ENCODE peak calls at places on chromosomes 1 and 21, in five cellular contexts. One of them, this sample, is unnamed.

GRCh38 chr1:36717431-36717830 is 234.7 kb upstream of the CSF3R start:
- DNase-seq in spleen: no peak
- DNase-seq in pancreas: no peak
- DNase-seq in psoas muscle: no peak
- DNase-seq in tibial nerve: no peak
- DNase-seq in this sample: no peak

GRCh38 chr1:66436378-66437135 is 97.4 kb upstream of the SGIP1 start:
- DNase-seq in spleen: no peak
- DNase-seq in pancreas: no peak
- DNase-seq in psoas muscle: no peak
- DNase-seq in tibial nerve: no peak
- DNase-seq in this sample: peak

GRCh38 chr1:153466908-153467307 is 6.5 kb upstream of the S100A7 start:
- DNase-seq in spleen: no peak
- DNase-seq in pancreas: no peak
- DNase-seq in psoas muscle: no peak
- DNase-seq in tibial nerve: no peak
- DNase-seq in this sample: no peak

GRCh38 chr1:89615676-89616598 is 17.0 kb upstream of the LRRC8C start:
- DNase-seq in spleen: no peak
- DNase-seq in pancreas: no peak
- DNase-seq in psoas muscle: no peak
- DNase-seq in tibial nerve: no peak
- DNase-seq in this sample: no peak

GRCh38 chr1:99767996-99768524 is 1.6 kb upstream of the FRRS1 start:
- DNase-seq in spleen: no peak
- DNase-seq in pancreas: no peak
- DNase-seq in psoas muscle: no peak
- DNase-seq in tibial nerve: no peak
- DNase-seq in this sample: no peak

GRCh38 chr1:204523605-204524215 is 7.5 kb downstream of the MDM4 start:
- DNase-seq in spleen: no peak
- DNase-seq in pancreas: no peak
- DNase-seq in psoas muscle: no peak
- DNase-seq in tibial nerve: no peak
- DNase-seq in this sample: no peak

GRCh38 chr1:66335859-66336640 is 197.9 kb upstream of the SGIP1 start:
- DNase-seq in spleen: peak
- DNase-seq in pancreas: no peak
- DNase-seq in psoas muscle: peak
- DNase-seq in tibial nerve: peak
- DNase-seq in this sample: peak

GRCh38 chr21:42107881-42108553 is 36.9 kb downstream of the UMODL1 start:
- DNase-seq in spleen: peak
- DNase-seq in pancreas: peak
- DNase-seq in psoas muscle: peak
- DNase-seq in tibial nerve: no peak
- DNase-seq in this sample: peak

GRCh38 chr1:66764994-66765578 is 12.8 kb downstream of the DYNLT5 start:
- DNase-seq in spleen: no peak
- DNase-seq in pancreas: peak
- DNase-seq in psoas muscle: no peak
- DNase-seq in tibial nerve: peak
- DNase-seq in this sample: no peak

GRCh38 chr1:89540406-89540970 is 15.9 kb downstream of the LRRC8B start:
- DNase-seq in spleen: no peak
- DNase-seq in pancreas: no peak
- DNase-seq in psoas muscle: no peak
- DNase-seq in tibial nerve: no peak
- DNase-seq in this sample: no peak

GRCh38 chr21:42219606-42220137 is 732 bp downstream of the ABCG1 start:
- DNase-seq in spleen: peak
- DNase-seq in pancreas: no peak
- DNase-seq in psoas muscle: peak
- DNase-seq in tibial nerve: no peak
- DNase-seq in this sample: no peak

GRCh38 chr1:230581446-230582079 is 60.7 kb upstream of the COG2 start:
- DNase-seq in spleen: no peak
- DNase-seq in pancreas: no peak
- DNase-seq in psoas muscle: no peak
- DNase-seq in tibial nerve: no peak
- DNase-seq in this sample: no peak

GRCh38 chr1:8516278-8516777 is 198.4 kb downstream of the SLC45A1 start:
- DNase-seq in spleen: no peak
- DNase-seq in pancreas: no peak
- DNase-seq in psoas muscle: no peak
- DNase-seq in tibial nerve: no peak
- DNase-seq in this sample: no peak

GRCh38 chr1:64686828-64687724 is 57.8 kb upstream of the RAVER2 start:
- DNase-seq in spleen: no peak
- DNase-seq in pancreas: peak
- DNase-seq in psoas muscle: no peak
- DNase-seq in tibial nerve: no peak
- DNase-seq in this sample: no peak

GRCh38 chr1:56484695-56485094 is 94.7 kb downstream of the PLPP3 start:
- DNase-seq in spleen: no peak
- DNase-seq in pancreas: no peak
- DNase-seq in psoas muscle: no peak
- DNase-seq in tibial nerve: no peak
- DNase-seq in this sample: no peak

GRCh38 chr1:197486948-197487347 is 218.9 kb downstream of the CRB1 start:
- DNase-seq in spleen: no peak
- DNase-seq in pancreas: peak
- DNase-seq in psoas muscle: no peak
- DNase-seq in tibial nerve: no peak
- DNase-seq in this sample: no peak

GRCh38 chr1:186633101-186633500 is 47.1 kb downstream of the PTGS2 start:
- DNase-seq in spleen: no peak
- DNase-seq in pancreas: no peak
- DNase-seq in psoas muscle: no peak
- DNase-seq in tibial nerve: no peak
- DNase-seq in this sample: no peak

GRCh38 chr1:176206961-176207902 is at the start of gene COP1:
- DNase-seq in spleen: peak
- DNase-seq in pancreas: peak
- DNase-seq in psoas muscle: peak
- DNase-seq in tibial nerve: peak
- DNase-seq in this sample: peak

GRCh38 chr1:231040019-231040799 is at the start of gene FAM89A:
- DNase-seq in spleen: peak
- DNase-seq in pancreas: peak
- DNase-seq in psoas muscle: peak
- DNase-seq in tibial nerve: peak
- DNase-seq in this sample: peak

GRCh38 chr1:89254658-89255287 is 17.9 kb downstream of the GBP5 start:
- DNase-seq in spleen: no peak
- DNase-seq in pancreas: no peak
- DNase-seq in psoas muscle: no peak
- DNase-seq in tibial nerve: no peak
- DNase-seq in this sample: no peak

GRCh38 chr1:245390975-245391374 is 236.2 kb downstream of the KIF26B start:
- DNase-seq in spleen: no peak
- DNase-seq in pancreas: no peak
- DNase-seq in psoas muscle: no peak
- DNase-seq in tibial nerve: no peak
- DNase-seq in this sample: no peak

GRCh38 chr1:37808369-37809319 is 636 bp upstream of the YRDC start:
- DNase-seq in spleen: peak
- DNase-seq in pancreas: peak
- DNase-seq in psoas muscle: peak
- DNase-seq in tibial nerve: no peak
- DNase-seq in this sample: peak

GRCh38 chr1:156624814-156625435 is 5.7 kb downstream of the HAPLN2 start:
- DNase-seq in spleen: no peak
- DNase-seq in pancreas: no peak
- DNase-seq in psoas muscle: no peak
- DNase-seq in tibial nerve: no peak
- DNase-seq in this sample: no peak

GRCh38 chr1:247209306-247209900 is 37.6 kb upstream of the ZNF124 start:
- DNase-seq in spleen: no peak
- DNase-seq in pancreas: no peak
- DNase-seq in psoas muscle: no peak
- DNase-seq in tibial nerve: no peak
- DNase-seq in this sample: no peak

GRCh38 chr1:243732627-243733026 is 117.4 kb downstream of the AKT3 start:
- DNase-seq in spleen: no peak
- DNase-seq in pancreas: no peak
- DNase-seq in psoas muscle: no peak
- DNase-seq in tibial nerve: no peak
- DNase-seq in this sample: no peak

GRCh38 chr1:24567792-24568388 is 12.0 kb downstream of the NCMAP start:
- DNase-seq in spleen: peak
- DNase-seq in pancreas: peak
- DNase-seq in psoas muscle: no peak
- DNase-seq in tibial nerve: no peak
- DNase-seq in this sample: no peak

GRCh38 chr1:226749467-226749866 is 10.4 kb upstream of the ITPKB start:
- DNase-seq in spleen: no peak
- DNase-seq in pancreas: no peak
- DNase-seq in psoas muscle: no peak
- DNase-seq in tibial nerve: no peak
- DNase-seq in this sample: no peak

GRCh38 chr1:55631508-55631907 is 416.3 kb upstream of the USP24 start:
- DNase-seq in spleen: no peak
- DNase-seq in pancreas: no peak
- DNase-seq in psoas muscle: no peak
- DNase-seq in tibial nerve: no peak
- DNase-seq in this sample: no peak

GRCh38 chr1:178407662-178408061 is 89.1 kb downstream of the CLEC20A start:
- DNase-seq in spleen: no peak
- DNase-seq in pancreas: no peak
- DNase-seq in psoas muscle: no peak
- DNase-seq in tibial nerve: no peak
- DNase-seq in this sample: no peak

GRCh38 chr1:116902027-116902426 is 7.7 kb upstream of the PTGFRN start:
- DNase-seq in spleen: no peak
- DNase-seq in pancreas: no peak
- DNase-seq in psoas muscle: no peak
- DNase-seq in tibial nerve: no peak
- DNase-seq in this sample: no peak

GRCh38 chr1:245448858-245449534 is 294.2 kb downstream of the KIF26B start:
- DNase-seq in spleen: no peak
- DNase-seq in pancreas: no peak
- DNase-seq in psoas muscle: no peak
- DNase-seq in tibial nerve: no peak
- DNase-seq in this sample: no peak

DNA sequence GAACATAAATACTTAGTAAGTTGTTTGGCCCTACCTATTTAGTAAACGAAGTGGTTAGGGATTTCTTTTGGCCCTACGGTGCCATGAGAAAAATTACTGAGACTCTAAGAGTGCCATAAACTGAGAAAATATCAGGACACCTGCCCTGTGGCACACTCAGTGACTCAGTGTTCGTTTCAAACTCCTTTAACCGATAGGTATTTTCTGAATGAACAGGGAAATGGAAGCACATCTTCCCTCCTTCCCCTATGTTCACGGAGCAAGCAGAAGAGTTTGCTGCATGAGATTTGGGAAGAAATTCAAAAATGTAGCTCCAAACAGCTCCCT is 134.2 kb downstream of the KAZN start:
- DNase-seq in spleen: no peak
- DNase-seq in pancreas: no peak
- DNase-seq in psoas muscle: no peak
- DNase-seq in tibial nerve: no peak
- DNase-seq in this sample: no peak
- H3K4me3 ChIP-seq in spleen: no peak
- H3K4me3 ChIP-seq in pancreas: no peak
- H3K4me3 ChIP-seq in psoas muscle: no peak
- H3K4me3 ChIP-seq in tibial nerve: no peak
- H3K4me3 ChIP-seq in this sample: peak

GRCh38 chr1:12616709-12617373 is 1.2 kb downstream of the DHRS3 start:
- DNase-seq in spleen: peak
- DNase-seq in pancreas: peak
- DNase-seq in psoas muscle: peak
- DNase-seq in tibial nerve: no peak
- DNase-seq in this sample: no peak

GRCh38 chr1:12615166-12615915 is 2.7 kb downstream of the DHRS3 start:
- DNase-seq in spleen: no peak
- DNase-seq in pancreas: no peak
- DNase-seq in psoas muscle: no peak
- DNase-seq in tibial nerve: no peak
- DNase-seq in this sample: no peak

GRCh38 chr1:12613180-12613579 is 4.8 kb downstream of the DHRS3 start:
- DNase-seq in spleen: no peak
- DNase-seq in pancreas: no peak
- DNase-seq in psoas muscle: no peak
- DNase-seq in tibial nerve: no peak
- DNase-seq in this sample: no peak

GRCh38 chr1:12615916-12616708 is 1.9 kb downstream of the DHRS3 start:
- DNase-seq in spleen: peak
- DNase-seq in pancreas: peak
- DNase-seq in psoas muscle: peak
- DNase-seq in tibial nerve: peak
- DNase-seq in this sample: no peak

DNA sequence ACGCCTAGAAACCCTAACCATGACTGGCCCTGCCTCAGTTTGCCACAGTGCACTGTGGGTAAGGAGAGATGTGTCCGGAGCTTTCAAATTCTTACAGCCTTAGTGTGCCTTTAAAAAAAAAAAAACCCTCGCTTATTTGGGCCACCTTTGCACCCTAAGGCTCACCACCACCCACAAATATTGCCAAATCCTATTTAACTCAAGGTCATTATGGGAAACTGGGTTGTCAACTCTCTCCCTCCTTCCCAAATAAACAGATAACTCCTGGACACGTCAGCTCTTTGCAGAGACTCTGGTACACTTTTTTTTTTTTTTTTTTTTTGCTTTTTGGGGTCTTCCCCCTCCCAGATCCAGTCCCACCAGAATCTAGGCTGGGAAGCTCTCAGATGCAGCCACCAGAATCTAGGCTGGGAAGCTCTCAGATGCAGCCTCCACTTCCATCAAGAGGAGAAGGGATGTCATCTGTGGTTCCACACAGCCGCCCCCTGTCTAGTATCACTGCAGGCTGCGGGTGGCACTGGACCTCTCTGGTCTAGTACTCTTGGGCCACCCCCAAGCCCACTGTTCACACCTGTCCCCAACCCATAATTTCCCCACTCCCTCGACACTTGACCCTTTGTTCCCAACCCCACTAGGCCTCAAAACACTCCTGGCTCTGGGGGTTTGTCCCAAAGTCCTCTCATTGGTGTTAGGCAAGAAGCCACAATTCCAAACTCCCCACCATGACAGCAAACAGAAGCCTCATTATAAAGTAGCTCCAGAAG is 3.4 kb downstream of the DHRS3 start:
- DNase-seq in spleen: no peak
- DNase-seq in pancreas: no peak
- DNase-seq in psoas muscle: no peak
- DNase-seq in tibial nerve: no peak
- DNase-seq in this sample: no peak
- H3K4me3 ChIP-seq in spleen: peak
- H3K4me3 ChIP-seq in pancreas: peak
- H3K4me3 ChIP-seq in psoas muscle: peak
- H3K4me3 ChIP-seq in tibial nerve: peak
- H3K4me3 ChIP-seq in this sample: no peak

GRCh38 chr21:21148514-21148913 is 150.3 kb downstream of the NCAM2 start:
- DNase-seq in spleen: no peak
- DNase-seq in pancreas: no peak
- DNase-seq in psoas muscle: no peak
- DNase-seq in tibial nerve: no peak
- DNase-seq in this sample: no peak
- H3K4me3 ChIP-seq in spleen: no peak
- H3K4me3 ChIP-seq in pancreas: no peak
- H3K4me3 ChIP-seq in psoas muscle: no peak
- H3K4me3 ChIP-seq in tibial nerve: no peak
- H3K4me3 ChIP-seq in this sample: no peak

GRCh38 chr1:174877208-174877673 is 122.5 kb upstream of the CACYBP start:
- DNase-seq in spleen: no peak
- DNase-seq in pancreas: peak
- DNase-seq in psoas muscle: no peak
- DNase-seq in tibial nerve: no peak
- DNase-seq in this sample: no peak
- H3K4me3 ChIP-seq in spleen: peak
- H3K4me3 ChIP-seq in pancreas: peak
- H3K4me3 ChIP-seq in psoas muscle: no peak
- H3K4me3 ChIP-seq in tibial nerve: peak
- H3K4me3 ChIP-seq in this sample: no peak